ENCODE peak calls at places on chromosomes 4 and X, in eight cellular contexts. One of them, this sample, is unnamed.

GRCh38 chrX:46713672-46714487 is 45.0 kb downstream of the SLC9A7 start:
- DNase-seq in endothelial cell of umbilical vein: no peak
- DNase-seq in tibial nerve: no peak
- DNase-seq in lower leg skin: no peak
- DNase-seq in Peyer's patch: no peak
- DNase-seq in breast epithelium: no peak
- DNase-seq in heart left ventricle: no peak
- DNase-seq in right lobe of liver: no peak
- DNase-seq in this sample: no peak

GRCh38 chrX:121733514-121733913 is 686.1 kb downstream of the GLUD2 start:
- DNase-seq in right lobe of liver: no peak
- DNase-seq in Peyer's patch: no peak
- DNase-seq in endothelial cell of umbilical vein: no peak
- DNase-seq in heart left ventricle: no peak
- DNase-seq in breast epithelium: no peak
- DNase-seq in tibial nerve: no peak
- DNase-seq in lower leg skin: no peak
- DNase-seq in this sample: no peak

GRCh38 chrX:47831788-47832187 is 4.9 kb upstream of the ZNF81 start:
- DNase-seq in heart left ventricle: peak
- DNase-seq in breast epithelium: no peak
- DNase-seq in endothelial cell of umbilical vein: peak
- DNase-seq in tibial nerve: no peak
- DNase-seq in right lobe of liver: peak
- DNase-seq in Peyer's patch: peak
- DNase-seq in lower leg skin: no peak
- DNase-seq in this sample: peak

GRCh38 chr4:31442236-31442635 is 722.1 kb downstream of the PCDH7 start:
- DNase-seq in tibial nerve: no peak
- DNase-seq in right lobe of liver: no peak
- DNase-seq in Peyer's patch: no peak
- DNase-seq in lower leg skin: no peak
- DNase-seq in heart left ventricle: no peak
- DNase-seq in endothelial cell of umbilical vein: no peak
- DNase-seq in breast epithelium: no peak
- DNase-seq in this sample: no peak

GRCh38 chr4:73922766-73923630 is 53.8 kb downstream of the CXCL1 start:
- DNase-seq in endothelial cell of umbilical vein: peak
- DNase-seq in Peyer's patch: no peak
- DNase-seq in tibial nerve: no peak
- DNase-seq in breast epithelium: no peak
- DNase-seq in right lobe of liver: no peak
- DNase-seq in lower leg skin: no peak
- DNase-seq in heart left ventricle: no peak
- DNase-seq in this sample: no peak

GRCh38 chrX:14942341-14942740 is 69.1 kb downstream of the MOSPD2 start:
- DNase-seq in right lobe of liver: no peak
- DNase-seq in lower leg skin: no peak
- DNase-seq in heart left ventricle: no peak
- DNase-seq in tibial nerve: no peak
- DNase-seq in breast epithelium: no peak
- DNase-seq in Peyer's patch: no peak
- DNase-seq in endothelial cell of umbilical vein: no peak
- DNase-seq in this sample: no peak

GRCh38 chr4:54882616-54883015 is 224.9 kb downstream of the KIT start:
- DNase-seq in Peyer's patch: no peak
- DNase-seq in breast epithelium: no peak
- DNase-seq in heart left ventricle: no peak
- DNase-seq in right lobe of liver: no peak
- DNase-seq in endothelial cell of umbilical vein: no peak
- DNase-seq in tibial nerve: no peak
- DNase-seq in lower leg skin: no peak
- DNase-seq in this sample: no peak

GRCh38 chrX:133857648-133858269 is 127.6 kb downstream of the GPC3 start:
- DNase-seq in Peyer's patch: no peak
- DNase-seq in endothelial cell of umbilical vein: no peak
- DNase-seq in lower leg skin: no peak
- DNase-seq in heart left ventricle: no peak
- DNase-seq in breast epithelium: no peak
- DNase-seq in right lobe of liver: no peak
- DNase-seq in tibial nerve: no peak
- DNase-seq in this sample: no peak

GRCh38 chr4:151015458-151016344 is 617 bp upstream of the LRBA start:
- DNase-seq in breast epithelium: peak
- DNase-seq in endothelial cell of umbilical vein: peak
- DNase-seq in heart left ventricle: peak
- DNase-seq in Peyer's patch: peak
- DNase-seq in lower leg skin: peak
- DNase-seq in tibial nerve: peak
- DNase-seq in right lobe of liver: peak
- DNase-seq in this sample: peak
- TF ChIP-seq POLR2A in breast epithelium: no peak
- TF ChIP-seq POLR2A in endothelial cell of umbilical vein: peak
- TF ChIP-seq POLR2A in heart left ventricle: peak
- TF ChIP-seq POLR2A in Peyer's patch: peak
- TF ChIP-seq POLR2A in lower leg skin: no peak
- TF ChIP-seq POLR2A in tibial nerve: peak
- TF ChIP-seq POLR2A in right lobe of liver: peak
- TF ChIP-seq POLR2A in this sample: peak

DNA sequence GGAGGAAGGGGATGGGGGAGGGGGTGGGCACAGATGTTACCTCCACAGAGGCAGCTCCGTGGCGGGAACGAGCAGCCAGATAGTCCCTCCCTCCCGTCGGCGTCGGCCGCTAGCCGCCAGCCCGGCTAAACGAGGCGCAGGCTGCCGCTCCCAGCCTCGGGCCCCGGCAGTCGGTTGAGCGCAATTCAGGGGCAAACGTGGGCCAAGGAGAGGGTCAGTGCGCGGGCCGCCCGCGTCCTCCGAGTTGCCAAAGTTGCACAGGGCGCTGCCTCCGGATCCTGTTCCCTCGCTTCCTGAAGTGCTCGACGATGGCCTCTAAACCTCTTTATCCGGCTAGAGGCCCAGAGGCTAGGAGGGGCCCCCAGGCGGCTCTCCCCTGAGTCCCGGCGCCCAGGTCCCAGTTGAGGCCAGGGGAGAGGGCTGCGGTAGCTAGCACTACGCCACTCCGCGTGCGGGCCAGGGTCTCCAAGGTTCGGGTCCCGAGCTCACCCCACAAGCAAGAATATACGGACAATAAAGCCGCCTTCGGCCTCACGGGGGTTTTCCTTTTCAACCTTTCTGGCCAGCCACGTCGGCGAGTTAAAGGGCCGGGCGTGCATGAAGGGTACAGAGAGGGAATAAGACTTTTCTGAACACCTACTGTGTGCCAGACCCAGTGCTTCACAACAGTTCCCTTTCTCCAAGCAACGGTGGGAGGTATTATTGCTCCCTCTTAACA is 138.7 kb upstream of the ZIC3 start:
- DNase-seq in Peyer's patch: no peak
- DNase-seq in right lobe of liver: no peak
- DNase-seq in endothelial cell of umbilical vein: no peak
- DNase-seq in lower leg skin: no peak
- DNase-seq in breast epithelium: no peak
- DNase-seq in heart left ventricle: no peak
- DNase-seq in tibial nerve: no peak
- DNase-seq in this sample: no peak
- H3K4me3 ChIP-seq in Peyer's patch: no peak
- H3K4me3 ChIP-seq in right lobe of liver: peak
- H3K4me3 ChIP-seq in endothelial cell of umbilical vein: no peak
- H3K4me3 ChIP-seq in lower leg skin: no peak
- H3K4me3 ChIP-seq in breast epithelium: peak
- H3K4me3 ChIP-seq in heart left ventricle: peak
- H3K4me3 ChIP-seq in tibial nerve: no peak
- H3K4me3 ChIP-seq in this sample: peak

GRCh38 chr4:25861951-25862410 is 807 bp downstream of the SEL1L3 start:
- DNase-seq in Peyer's patch: peak
- DNase-seq in endothelial cell of umbilical vein: no peak
- DNase-seq in right lobe of liver: peak
- DNase-seq in tibial nerve: no peak
- DNase-seq in breast epithelium: no peak
- DNase-seq in lower leg skin: no peak
- DNase-seq in heart left ventricle: no peak
- DNase-seq in this sample: peak

GRCh38 chr4:25859429-25860148 is 3.2 kb downstream of the SEL1L3 start:
- DNase-seq in lower leg skin: no peak
- DNase-seq in breast epithelium: no peak
- DNase-seq in endothelial cell of umbilical vein: peak
- DNase-seq in tibial nerve: no peak
- DNase-seq in right lobe of liver: no peak
- DNase-seq in Peyer's patch: peak
- DNase-seq in heart left ventricle: no peak
- DNase-seq in this sample: no peak

GRCh38 chr4:25860586-25861421 is 2.0 kb downstream of the SEL1L3 start:
- DNase-seq in lower leg skin: no peak
- DNase-seq in Peyer's patch: peak
- DNase-seq in heart left ventricle: peak
- DNase-seq in endothelial cell of umbilical vein: peak
- DNase-seq in right lobe of liver: no peak
- DNase-seq in tibial nerve: no peak
- DNase-seq in breast epithelium: no peak
- DNase-seq in this sample: no peak

GRCh38 chr4:25862411-25863346 is at the start of gene SEL1L3:
- DNase-seq in heart left ventricle: peak
- DNase-seq in lower leg skin: peak
- DNase-seq in Peyer's patch: peak
- DNase-seq in tibial nerve: no peak
- DNase-seq in right lobe of liver: peak
- DNase-seq in breast epithelium: no peak
- DNase-seq in endothelial cell of umbilical vein: no peak
- DNase-seq in this sample: peak

DNA sequence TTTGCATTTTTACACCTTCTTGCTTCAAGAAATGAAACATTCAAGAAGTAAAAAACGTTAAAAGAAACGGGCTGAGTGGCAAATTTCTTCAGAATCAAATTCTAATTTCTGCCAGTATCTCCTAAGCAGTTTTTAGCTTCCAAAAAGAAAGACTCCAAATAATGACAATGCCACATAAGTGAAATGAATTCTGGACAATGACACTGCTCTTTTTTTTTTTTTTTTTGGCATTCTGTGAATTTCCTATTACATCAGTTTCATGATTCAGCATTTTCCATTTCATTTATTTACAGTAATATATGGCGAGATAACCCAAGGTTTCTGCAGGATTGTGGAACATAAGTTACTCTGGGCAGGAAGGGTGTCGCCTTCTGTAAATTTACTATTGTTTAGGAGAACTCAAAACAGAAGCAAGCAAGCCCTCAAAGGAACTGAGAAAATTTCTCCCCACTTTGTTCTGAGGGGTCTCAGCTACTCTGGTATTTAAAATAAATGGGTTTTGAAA is 1.3 kb downstream of the SEL1L3 start:
- DNase-seq in endothelial cell of umbilical vein: peak
- DNase-seq in right lobe of liver: no peak
- DNase-seq in breast epithelium: no peak
- DNase-seq in Peyer's patch: no peak
- DNase-seq in tibial nerve: no peak
- DNase-seq in lower leg skin: no peak
- DNase-seq in heart left ventricle: no peak
- DNase-seq in this sample: no peak
- TF ChIP-seq POLR2A in endothelial cell of umbilical vein: no peak
- TF ChIP-seq POLR2A in right lobe of liver: no peak
- TF ChIP-seq POLR2A in breast epithelium: no peak
- TF ChIP-seq POLR2A in Peyer's patch: no peak
- TF ChIP-seq POLR2A in tibial nerve: no peak
- TF ChIP-seq POLR2A in lower leg skin: no peak
- TF ChIP-seq POLR2A in heart left ventricle: no peak
- TF ChIP-seq POLR2A in this sample: no peak

GRCh38 chr4:8019396-8020365 is 80.0 kb upstream of the AFAP1 start:
- DNase-seq in heart left ventricle: no peak
- DNase-seq in lower leg skin: no peak
- DNase-seq in Peyer's patch: peak
- DNase-seq in right lobe of liver: no peak
- DNase-seq in tibial nerve: no peak
- DNase-seq in breast epithelium: peak
- DNase-seq in endothelial cell of umbilical vein: no peak
- DNase-seq in this sample: peak

GRCh38 chr4:8016527-8016926 is 76.9 kb upstream of the AFAP1 start:
- DNase-seq in right lobe of liver: no peak
- DNase-seq in endothelial cell of umbilical vein: no peak
- DNase-seq in heart left ventricle: no peak
- DNase-seq in breast epithelium: no peak
- DNase-seq in lower leg skin: no peak
- DNase-seq in Peyer's patch: no peak
- DNase-seq in tibial nerve: no peak
- DNase-seq in this sample: no peak

GRCh38 chr4:8012517-8012916 is 72.9 kb upstream of the AFAP1 start:
- DNase-seq in Peyer's patch: no peak
- DNase-seq in tibial nerve: no peak
- DNase-seq in heart left ventricle: no peak
- DNase-seq in lower leg skin: no peak
- DNase-seq in endothelial cell of umbilical vein: no peak
- DNase-seq in breast epithelium: no peak
- DNase-seq in right lobe of liver: no peak
- DNase-seq in this sample: no peak

GRCh38 chr4:8013976-8014726 is 74.5 kb upstream of the AFAP1 start:
- DNase-seq in breast epithelium: no peak
- DNase-seq in tibial nerve: no peak
- DNase-seq in right lobe of liver: no peak
- DNase-seq in endothelial cell of umbilical vein: no peak
- DNase-seq in Peyer's patch: no peak
- DNase-seq in heart left ventricle: no peak
- DNase-seq in lower leg skin: no peak
- DNase-seq in this sample: no peak

DNA sequence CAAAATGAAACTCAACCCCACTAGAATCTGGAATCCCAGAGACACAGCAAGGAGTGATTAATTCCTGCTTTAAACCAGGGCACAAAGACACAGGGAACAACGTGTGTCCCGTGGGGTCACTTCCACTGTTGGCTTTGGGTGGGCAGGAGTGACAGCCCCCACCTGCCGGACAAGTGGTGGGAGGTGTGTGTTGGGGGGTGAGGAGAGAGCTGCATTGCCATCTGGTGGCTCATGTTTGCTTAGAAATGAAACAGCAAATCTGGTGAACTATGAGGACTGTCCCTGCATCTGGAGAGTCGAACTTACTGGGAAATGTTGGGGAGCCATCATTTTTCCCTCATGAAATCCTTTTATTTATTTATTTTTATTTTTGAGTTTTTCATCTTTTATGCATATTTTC is 75.9 kb upstream of the AFAP1 start:
- DNase-seq in right lobe of liver: no peak
- DNase-seq in tibial nerve: no peak
- DNase-seq in heart left ventricle: no peak
- DNase-seq in lower leg skin: no peak
- DNase-seq in endothelial cell of umbilical vein: peak
- DNase-seq in Peyer's patch: no peak
- DNase-seq in breast epithelium: no peak
- DNase-seq in this sample: peak
- H3K4me3 ChIP-seq in right lobe of liver: no peak
- H3K4me3 ChIP-seq in tibial nerve: no peak
- H3K4me3 ChIP-seq in heart left ventricle: no peak
- H3K4me3 ChIP-seq in lower leg skin: no peak
- H3K4me3 ChIP-seq in endothelial cell of umbilical vein: no peak
- H3K4me3 ChIP-seq in Peyer's patch: no peak
- H3K4me3 ChIP-seq in breast epithelium: no peak
- H3K4me3 ChIP-seq in this sample: no peak

DNA sequence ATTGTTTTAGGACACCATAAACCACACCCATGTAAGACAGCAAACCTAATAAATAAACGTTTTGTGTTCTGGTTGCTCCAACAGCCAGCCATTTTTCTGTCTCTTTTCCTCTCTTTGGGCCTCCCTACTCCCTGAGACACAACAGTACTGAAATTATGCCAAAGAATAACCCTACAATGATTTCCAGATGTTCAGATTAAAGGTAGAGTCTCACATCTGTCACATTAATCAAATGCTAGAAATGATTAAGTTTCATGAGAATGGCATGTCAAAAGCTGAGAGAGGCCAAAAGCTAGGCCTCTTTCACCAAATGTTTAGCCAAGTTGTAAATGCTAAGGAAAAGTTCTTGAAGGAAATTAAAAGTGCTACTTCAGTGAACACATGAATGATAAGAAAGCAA is 181.9 kb upstream of the NUDT6 start:
- DNase-seq in Peyer's patch: no peak
- DNase-seq in lower leg skin: no peak
- DNase-seq in tibial nerve: no peak
- DNase-seq in endothelial cell of umbilical vein: no peak
- DNase-seq in breast epithelium: no peak
- DNase-seq in heart left ventricle: no peak
- DNase-seq in right lobe of liver: no peak
- DNase-seq in this sample: no peak
- TF ChIP-seq POLR2A in Peyer's patch: no peak
- TF ChIP-seq POLR2A in lower leg skin: no peak
- TF ChIP-seq POLR2A in tibial nerve: no peak
- TF ChIP-seq POLR2A in endothelial cell of umbilical vein: no peak
- TF ChIP-seq POLR2A in breast epithelium: no peak
- TF ChIP-seq POLR2A in heart left ventricle: no peak
- TF ChIP-seq POLR2A in right lobe of liver: no peak
- TF ChIP-seq POLR2A in this sample: no peak